ENCODE peak calls at places on chromosomes 1 and 21, in five cellular contexts. Y, W, I, T and J are unnamed samples.

GRCh38 chr1:153652795-153653507 is 5.6 kb upstream of the SNAPIN start:
- DNase-seq in Y (no peak), W (peak), I (no peak), T (peak), J (no peak)

GRCh38 chr1:202367200-202367742 is 18.8 kb downstream of the PPP1R12B start:
- DNase-seq in Y (no peak), W (no peak), I (no peak), T (peak), J (no peak)

GRCh38 chr1:162951553-162952315 is 90.8 kb upstream of the CCDC190 start:
- DNase-seq in Y (no peak), W (peak), I (no peak), T (peak), J (no peak)

GRCh38 chr1:200429221-200429751 is 19.4 kb upstream of the ZNF281 start:
- DNase-seq in Y (no peak), W (no peak), I (no peak), T (peak), J (no peak)

GRCh38 chr21:41443562-41443961 is 17.5 kb downstream of the MX1 start:
- DNase-seq in Y (no peak), W (no peak), I (no peak), T (no peak), J (no peak)

GRCh38 chr1:154446292-154446691 is 41.1 kb downstream of the IL6R start:
- DNase-seq in Y (no peak), W (no peak), I (no peak), T (peak), J (no peak)

GRCh38 chr21:31190516-31190915 is 152.2 kb upstream of the KRTAP19-8 start:
- DNase-seq in Y (no peak), W (no peak), I (no peak), T (no peak), J (no peak)

GRCh38 chr1:47181095-47181954 is 8.5 kb downstream of the PDZK1IP1 start:
- DNase-seq in Y (peak), W (no peak), I (peak), T (no peak), J (no peak)

GRCh38 chr1:26419494-26419893 is 8.9 kb downstream of the LIN28A start:
- DNase-seq in Y (no peak), W (no peak), I (no peak), T (no peak), J (no peak)

GRCh38 chr1:41955461-41956159 is 36.9 kb upstream of the HIVEP3 start:
- DNase-seq in Y (no peak), W (peak), I (no peak), T (peak), J (no peak)

GRCh38 chr1:2472109-2472508 is 4.0 kb upstream of the PLCH2 start:
- DNase-seq in Y (no peak), W (no peak), I (no peak), T (no peak), J (no peak)

GRCh38 chr1:198754670-198755069 is 115.8 kb downstream of the PTPRC start:
- DNase-seq in Y (no peak), W (no peak), I (no peak), T (no peak), J (no peak)

GRCh38 chr1:89295187-89295586 is 22.5 kb upstream of the GBP5 start:
- DNase-seq in Y (no peak), W (no peak), I (no peak), T (no peak), J (no peak)

GRCh38 chr1:38283736-38284470 is 237.3 kb upstream of the POU3F1 start:
- DNase-seq in Y (peak), W (no peak), I (peak), T (no peak), J (no peak)

GRCh38 chr1:38287547-38287946 is 241.0 kb upstream of the POU3F1 start:
- DNase-seq in Y (no peak), W (no peak), I (no peak), T (no peak), J (no peak)

GRCh38 chr1:38285807-38286530 is 239.4 kb upstream of the POU3F1 start:
- DNase-seq in Y (peak), W (no peak), I (peak), T (no peak), J (no peak)

GRCh38 chr1:38287036-38287435 is 240.4 kb upstream of the POU3F1 start:
- DNase-seq in Y (no peak), W (peak), I (peak), T (no peak), J (no peak)

DNA sequence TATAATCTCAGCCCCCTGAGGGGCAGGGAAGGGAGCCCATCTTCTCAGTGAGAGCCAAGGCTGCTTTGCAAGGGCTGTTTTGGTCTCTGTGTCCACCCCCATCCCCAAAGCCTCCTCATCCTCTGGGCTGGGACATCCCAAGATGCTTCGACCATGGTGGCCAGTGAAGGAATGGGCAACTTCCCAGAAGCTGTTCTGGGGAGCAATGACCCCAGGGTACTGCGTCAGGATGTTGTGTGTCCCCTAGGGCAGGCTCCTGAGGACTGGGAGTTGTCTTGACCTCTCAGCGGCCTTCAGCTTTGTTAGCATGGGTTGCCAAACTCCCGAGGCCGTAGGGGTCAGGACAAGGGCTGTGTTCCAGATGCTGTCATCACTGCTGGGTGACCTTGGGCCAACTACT is 238.4 kb upstream of the POU3F1 start:
- DNase-seq in Y (peak), W (no peak), I (peak), T (no peak), J (no peak)
- TF ChIP-seq CTCF in Y (no peak), W (no peak), I (no peak), T (no peak), J (no peak)

GRCh38 chr21:44875341-44875740 is 1.9 kb upstream of the PTTG1IP start:
- DNase-seq in Y (no peak), W (peak), I (no peak), T (peak), J (no peak)
- TF ChIP-seq CTCF in Y (no peak), W (no peak), I (no peak), T (no peak), J (no peak)

GRCh38 chr1:185670187-185670627 is 64.0 kb upstream of the HMCN1 start:
- DNase-seq in Y (peak), W (peak), I (no peak), T (peak), J (no peak)
- TF ChIP-seq CTCF in Y (peak), W (peak), I (peak), T (peak), J (peak)

GRCh38 chr1:228454238-228454637 is 32.9 kb upstream of the RNF187 start:
- DNase-seq in Y (no peak), W (peak), I (no peak), T (no peak), J (no peak)

GRCh38 chr1:228457396-228458176 is 29.6 kb upstream of the RNF187 start:
- DNase-seq in Y (peak), W (peak), I (peak), T (peak), J (peak)

GRCh38 chr1:228457017-228457395 is 30.2 kb upstream of the RNF187 start:
- DNase-seq in Y (no peak), W (no peak), I (no peak), T (no peak), J (no peak)

GRCh38 chr1:228456252-228457016 is 30.7 kb upstream of the RNF187 start:
- DNase-seq in Y (no peak), W (no peak), I (no peak), T (no peak), J (no peak)

GRCh38 chr1:228455715-228456114 is 31.5 kb upstream of the RNF187 start:
- DNase-seq in Y (no peak), W (no peak), I (no peak), T (peak), J (no peak)
- TF ChIP-seq CTCF in Y (peak), W (no peak), I (peak), T (peak), J (no peak)

GRCh38 chr1:86356247-86356646 is 39.9 kb downstream of the ODF2L start:
- DNase-seq in Y (no peak), W (peak), I (no peak), T (peak), J (no peak)
- TF ChIP-seq CTCF in Y (peak), W (peak), I (no peak), T (peak), J (no peak)